ENCODE peak calls at places on chromosomes 2 and 18, in ten cellular contexts. One of them, this sample, is unnamed.

GRCh38 chr2:26469092-26469710 is 8.7 kb downstream of the OTOF start:
- DNase-seq in psoas muscle: no peak
- DNase-seq in MM.1S: peak; percentile 84
- DNase-seq in brain microvascular endothelial cell: peak; percentile 73
- DNase-seq in CD8-positive, alpha-beta memory T cell: no peak
- DNase-seq in SK-N-SH: peak; percentile 83
- DNase-seq in GM23338: peak; percentile 90
- DNase-seq in neural progenitor cell: peak; percentile 79
- DNase-seq in sigmoid colon: no peak
- DNase-seq in spleen: peak; percentile 87
- DNase-seq in this sample: no peak

GRCh38 chr18:40382191-40382590 is 1572.8 kb upstream of the PIK3C3 start:
- DNase-seq in psoas muscle: no peak
- DNase-seq in neural progenitor cell: no peak
- DNase-seq in brain microvascular endothelial cell: no peak
- DNase-seq in MM.1S: no peak
- DNase-seq in SK-N-SH: no peak
- DNase-seq in sigmoid colon: no peak
- DNase-seq in GM23338: no peak
- DNase-seq in spleen: no peak
- DNase-seq in CD8-positive, alpha-beta memory T cell: no peak
- DNase-seq in this sample: no peak

GRCh38 chr2:120929829-120930228 is 194.2 kb downstream of the GLI2 start:
- DNase-seq in MM.1S: no peak
- DNase-seq in SK-N-SH: no peak
- DNase-seq in psoas muscle: no peak
- DNase-seq in sigmoid colon: no peak
- DNase-seq in GM23338: no peak
- DNase-seq in brain microvascular endothelial cell: no peak
- DNase-seq in neural progenitor cell: no peak
- DNase-seq in CD8-positive, alpha-beta memory T cell: no peak
- DNase-seq in spleen: no peak
- DNase-seq in this sample: peak; percentile 62

GRCh38 chr2:127526940-127527804 is 883 bp upstream of the IWS1 start:
- DNase-seq in sigmoid colon: no peak
- DNase-seq in spleen: no peak
- DNase-seq in brain microvascular endothelial cell: no peak
- DNase-seq in MM.1S: peak; percentile 42
- DNase-seq in psoas muscle: no peak
- DNase-seq in GM23338: peak; percentile 24
- DNase-seq in CD8-positive, alpha-beta memory T cell: no peak
- DNase-seq in SK-N-SH: peak; percentile 44
- DNase-seq in neural progenitor cell: peak; percentile 58
- DNase-seq in this sample: no peak

GRCh38 chr2:70903641-70904340 is 31.9 kb upstream of the ATP6V1B1 start:
- DNase-seq in MM.1S: no peak
- DNase-seq in CD8-positive, alpha-beta memory T cell: no peak
- DNase-seq in psoas muscle: no peak
- DNase-seq in brain microvascular endothelial cell: no peak
- DNase-seq in GM23338: peak; percentile 65
- DNase-seq in neural progenitor cell: peak; percentile 62
- DNase-seq in spleen: no peak
- DNase-seq in SK-N-SH: no peak
- DNase-seq in sigmoid colon: no peak
- DNase-seq in this sample: no peak

GRCh38 chr2:69214898-69215297 is 172.1 kb downstream of the GFPT1 start:
- DNase-seq in SK-N-SH: peak; percentile 57
- DNase-seq in MM.1S: no peak
- DNase-seq in psoas muscle: no peak
- DNase-seq in CD8-positive, alpha-beta memory T cell: no peak
- DNase-seq in GM23338: no peak
- DNase-seq in neural progenitor cell: no peak
- DNase-seq in sigmoid colon: no peak
- DNase-seq in brain microvascular endothelial cell: peak; percentile 48
- DNase-seq in spleen: no peak
- DNase-seq in this sample: no peak

GRCh38 chr2:186159101-186159500 is 327.0 kb upstream of the ZC3H15 start:
- DNase-seq in CD8-positive, alpha-beta memory T cell: no peak
- DNase-seq in neural progenitor cell: no peak
- DNase-seq in sigmoid colon: no peak
- DNase-seq in MM.1S: no peak
- DNase-seq in brain microvascular endothelial cell: no peak
- DNase-seq in SK-N-SH: no peak
- DNase-seq in spleen: no peak
- DNase-seq in psoas muscle: no peak
- DNase-seq in GM23338: no peak
- DNase-seq in this sample: no peak

GRCh38 chr2:219001100-219001576 is 7.9 kb upstream of the CRYBA2 start:
- DNase-seq in MM.1S: no peak
- DNase-seq in SK-N-SH: no peak
- DNase-seq in spleen: no peak
- DNase-seq in GM23338: no peak
- DNase-seq in brain microvascular endothelial cell: no peak
- DNase-seq in neural progenitor cell: no peak
- DNase-seq in psoas muscle: no peak
- DNase-seq in CD8-positive, alpha-beta memory T cell: no peak
- DNase-seq in sigmoid colon: no peak
- DNase-seq in this sample: no peak

GRCh38 chr2:12097860-12098259 is 351.4 kb downstream of the LPIN1 start:
- DNase-seq in CD8-positive, alpha-beta memory T cell: no peak
- DNase-seq in GM23338: no peak
- DNase-seq in neural progenitor cell: no peak
- DNase-seq in MM.1S: no peak
- DNase-seq in sigmoid colon: no peak
- DNase-seq in SK-N-SH: no peak
- DNase-seq in psoas muscle: no peak
- DNase-seq in brain microvascular endothelial cell: no peak
- DNase-seq in spleen: no peak
- DNase-seq in this sample: no peak

GRCh38 chr2:190879474-190880373 is 897 bp upstream of the GLS start:
- DNase-seq in psoas muscle: no peak
- DNase-seq in GM23338: no peak
- DNase-seq in spleen: no peak
- DNase-seq in sigmoid colon: no peak
- DNase-seq in CD8-positive, alpha-beta memory T cell: peak; percentile 66
- DNase-seq in brain microvascular endothelial cell: no peak
- DNase-seq in SK-N-SH: no peak
- DNase-seq in MM.1S: no peak
- DNase-seq in neural progenitor cell: no peak
- DNase-seq in this sample: no peak

GRCh38 chr18:57353940-57354461 is 1.6 kb downstream of the ST8SIA3 start:
- DNase-seq in CD8-positive, alpha-beta memory T cell: no peak
- DNase-seq in neural progenitor cell: peak; percentile 94
- DNase-seq in GM23338: peak; percentile 90
- DNase-seq in SK-N-SH: peak; percentile 77
- DNase-seq in sigmoid colon: no peak
- DNase-seq in spleen: no peak
- DNase-seq in psoas muscle: no peak
- DNase-seq in brain microvascular endothelial cell: peak; percentile 7
- DNase-seq in MM.1S: no peak
- DNase-seq in this sample: peak; percentile 4

GRCh38 chr2:183034806-183035205 is 3.5 kb downstream of the NCKAP1 start:
- DNase-seq in MM.1S: no peak
- DNase-seq in psoas muscle: no peak
- DNase-seq in SK-N-SH: no peak
- DNase-seq in sigmoid colon: no peak
- DNase-seq in brain microvascular endothelial cell: peak; percentile 27
- DNase-seq in GM23338: peak; percentile 48
- DNase-seq in CD8-positive, alpha-beta memory T cell: no peak
- DNase-seq in neural progenitor cell: peak; percentile 54
- DNase-seq in spleen: no peak
- DNase-seq in this sample: no peak

GRCh38 chr2:38462121-38462634 is 85.1 kb upstream of the ATL2 start:
- DNase-seq in sigmoid colon: peak; percentile 81
- DNase-seq in neural progenitor cell: no peak
- DNase-seq in MM.1S: no peak
- DNase-seq in CD8-positive, alpha-beta memory T cell: no peak
- DNase-seq in GM23338: no peak
- DNase-seq in SK-N-SH: no peak
- DNase-seq in brain microvascular endothelial cell: peak; percentile 95
- DNase-seq in psoas muscle: peak; percentile 33
- DNase-seq in spleen: no peak
- DNase-seq in this sample: no peak

DNA sequence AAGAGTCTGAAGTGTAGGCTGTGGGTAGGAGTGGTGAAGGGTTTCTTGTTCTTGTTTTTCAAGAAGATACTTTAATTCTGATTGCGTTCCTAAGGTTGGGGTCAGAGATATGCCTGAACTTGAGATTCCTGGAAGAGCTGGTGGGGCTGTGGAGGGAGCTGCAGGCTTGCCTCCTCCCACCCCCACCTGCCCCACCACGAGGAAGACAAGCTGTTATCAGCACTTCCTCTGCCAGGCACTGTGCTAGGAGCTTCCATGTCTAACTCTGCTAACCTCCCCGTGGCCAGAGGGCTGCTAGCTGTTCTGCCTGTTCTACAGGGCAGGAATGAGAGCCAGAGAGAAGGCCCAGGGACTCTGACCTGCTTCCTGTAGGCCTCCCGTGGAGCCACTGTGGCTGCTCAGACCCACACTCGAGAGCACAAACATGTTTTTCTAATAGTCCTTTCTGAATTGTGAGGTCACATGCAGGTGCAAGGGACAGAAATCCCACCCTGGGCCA is 13.7 kb downstream of the ANKRD23 start:
- DNase-seq in GM23338: no peak
- DNase-seq in neural progenitor cell: no peak
- DNase-seq in CD8-positive, alpha-beta memory T cell: no peak
- DNase-seq in SK-N-SH: no peak
- DNase-seq in sigmoid colon: no peak
- DNase-seq in psoas muscle: no peak
- DNase-seq in brain microvascular endothelial cell: no peak
- DNase-seq in MM.1S: no peak
- DNase-seq in spleen: peak; percentile 64
- DNase-seq in this sample: no peak
- H3K36me3 ChIP-seq in GM23338: peaks cover 22% of the 10 kb centered on the region
- H3K36me3 ChIP-seq in neural progenitor cell: no peaks in the 10 kb centered on the region
- H3K36me3 ChIP-seq in CD8-positive, alpha-beta memory T cell: peaks cover 55% of the 10 kb centered on the region
- H3K36me3 ChIP-seq in SK-N-SH: peaks cover 11% of the 10 kb centered on the region
- H3K36me3 ChIP-seq in sigmoid colon: peaks cover 39% of the 10 kb centered on the region
- H3K36me3 ChIP-seq in psoas muscle: peaks cover 78% of the 10 kb centered on the region
- H3K36me3 ChIP-seq in brain microvascular endothelial cell: no peaks in the 10 kb centered on the region
- H3K36me3 ChIP-seq in MM.1S: peaks cover 7% of the 10 kb centered on the region
- H3K36me3 ChIP-seq in spleen: peaks cover 97% of the 10 kb centered on the region
- H3K36me3 ChIP-seq in this sample: peaks cover 50% of the 10 kb centered on the region

DNA sequence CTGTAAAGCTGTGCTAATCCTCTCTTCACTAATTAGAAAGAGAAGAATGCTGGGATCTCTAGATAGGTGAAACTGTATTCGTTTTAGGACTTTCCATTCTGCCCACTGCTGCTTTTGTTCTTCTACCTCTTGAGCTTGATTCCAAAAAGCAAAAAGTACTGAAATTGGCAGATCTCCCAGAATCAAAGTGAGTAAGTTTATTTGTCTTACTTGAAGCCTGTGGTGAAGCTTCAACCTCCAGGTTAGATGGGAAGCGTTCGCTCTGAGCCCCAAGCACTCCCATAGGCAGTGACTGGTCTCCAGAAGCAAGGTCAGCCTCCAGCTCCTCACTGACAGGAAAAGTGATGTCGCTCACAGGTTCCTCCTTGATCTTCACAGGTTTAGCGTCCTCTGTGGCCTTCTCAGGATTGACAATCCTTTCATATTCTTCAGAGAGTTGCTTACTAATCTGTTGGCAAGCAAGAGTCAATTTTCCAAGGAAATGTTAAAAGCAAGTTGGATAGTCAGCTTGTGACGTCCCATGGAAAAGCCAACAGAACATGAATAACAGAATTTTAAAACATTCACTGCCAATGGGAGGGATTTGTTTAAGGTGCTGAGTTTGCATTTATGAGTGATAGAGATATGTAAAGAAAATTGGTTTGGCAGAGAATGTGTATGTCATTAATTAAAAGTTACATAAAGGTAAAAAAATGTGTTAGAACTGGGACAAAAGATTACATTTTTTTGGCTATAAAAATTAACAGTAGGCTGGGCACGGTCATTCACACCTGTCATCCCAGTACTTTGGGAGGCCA is 8.1 kb downstream of the SUPT7L start:
- DNase-seq in MM.1S: no peak
- DNase-seq in CD8-positive, alpha-beta memory T cell: no peak
- DNase-seq in neural progenitor cell: peak; percentile 6
- DNase-seq in spleen: no peak
- DNase-seq in GM23338: peak; percentile 11
- DNase-seq in psoas muscle: no peak
- DNase-seq in SK-N-SH: no peak
- DNase-seq in sigmoid colon: no peak
- DNase-seq in brain microvascular endothelial cell: peak; percentile 81
- DNase-seq in this sample: peak; percentile 31
- H3K36me3 ChIP-seq in MM.1S: peaks cover 12% of the 10 kb centered on the region
- H3K36me3 ChIP-seq in CD8-positive, alpha-beta memory T cell: peaks cover 51% of the 10 kb centered on the region
- H3K36me3 ChIP-seq in neural progenitor cell: peaks cover 18% of the 10 kb centered on the region
- H3K36me3 ChIP-seq in spleen: peaks cover 100% of the 10 kb centered on the region
- H3K36me3 ChIP-seq in GM23338: peaks cover 20% of the 10 kb centered on the region
- H3K36me3 ChIP-seq in psoas muscle: peaks cover 100% of the 10 kb centered on the region
- H3K36me3 ChIP-seq in SK-N-SH: peaks cover 90% of the 10 kb centered on the region
- H3K36me3 ChIP-seq in sigmoid colon: peaks cover 33% of the 10 kb centered on the region
- H3K36me3 ChIP-seq in brain microvascular endothelial cell: peaks cover 50% of the 10 kb centered on the region
- H3K36me3 ChIP-seq in this sample: peaks cover 92% of the 10 kb centered on the region

DNA sequence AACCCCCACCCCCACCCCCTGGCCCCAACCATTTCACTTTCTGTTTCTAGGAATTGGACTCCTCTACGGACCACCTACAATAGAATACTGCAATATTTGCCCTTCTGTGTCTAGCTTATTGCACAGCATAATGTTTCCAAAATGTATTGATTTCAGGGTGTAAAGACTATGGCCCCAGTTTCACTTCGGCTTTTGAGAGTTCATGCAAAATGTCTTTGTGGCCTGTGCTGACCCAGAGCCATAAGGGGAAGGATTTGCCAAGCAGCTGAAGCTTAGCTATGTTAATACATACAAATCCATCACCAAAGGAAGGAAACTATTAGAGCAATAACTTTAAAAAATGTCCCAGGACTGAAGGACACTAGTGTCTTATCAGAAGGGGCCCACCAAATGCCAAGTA is 11.2 kb upstream of the ATP9B start:
- DNase-seq in brain microvascular endothelial cell: no peak
- DNase-seq in psoas muscle: no peak
- DNase-seq in sigmoid colon: no peak
- DNase-seq in neural progenitor cell: no peak
- DNase-seq in GM23338: no peak
- DNase-seq in CD8-positive, alpha-beta memory T cell: no peak
- DNase-seq in MM.1S: no peak
- DNase-seq in spleen: no peak
- DNase-seq in SK-N-SH: no peak
- DNase-seq in this sample: no peak
- H3K36me3 ChIP-seq in brain microvascular endothelial cell: no peaks in the 10 kb centered on the region
- H3K36me3 ChIP-seq in psoas muscle: no peaks in the 10 kb centered on the region
- H3K36me3 ChIP-seq in sigmoid colon: no peaks in the 10 kb centered on the region
- H3K36me3 ChIP-seq in neural progenitor cell: no peaks in the 10 kb centered on the region
- H3K36me3 ChIP-seq in GM23338: no peaks in the 10 kb centered on the region
- H3K36me3 ChIP-seq in CD8-positive, alpha-beta memory T cell: no peaks in the 10 kb centered on the region
- H3K36me3 ChIP-seq in MM.1S: no peaks in the 10 kb centered on the region
- H3K36me3 ChIP-seq in spleen: no peaks in the 10 kb centered on the region
- H3K36me3 ChIP-seq in SK-N-SH: no peaks in the 10 kb centered on the region
- H3K36me3 ChIP-seq in this sample: no peaks in the 10 kb centered on the region

DNA sequence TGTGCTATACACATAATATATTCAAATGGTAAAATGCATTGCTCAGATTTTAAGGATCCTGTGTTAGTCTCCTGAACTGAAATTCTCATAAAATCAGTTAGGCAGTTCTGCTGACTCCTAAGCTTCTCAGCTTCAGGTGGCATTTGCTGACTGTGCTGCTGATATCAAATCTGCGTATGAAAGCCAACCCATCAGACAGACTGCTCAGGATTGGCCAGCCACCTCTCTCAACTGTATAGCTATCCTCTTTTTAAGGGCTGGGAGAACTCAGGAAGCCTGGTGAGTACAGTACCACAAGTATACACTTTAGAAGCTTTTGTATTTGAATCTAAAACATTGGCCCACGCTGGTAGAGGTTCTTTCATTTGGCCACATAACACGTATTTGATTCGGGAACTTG is 28.7 kb downstream of the PTCD3 start:
- DNase-seq in sigmoid colon: no peak
- DNase-seq in spleen: no peak
- DNase-seq in brain microvascular endothelial cell: no peak
- DNase-seq in GM23338: no peak
- DNase-seq in CD8-positive, alpha-beta memory T cell: no peak
- DNase-seq in neural progenitor cell: no peak
- DNase-seq in psoas muscle: no peak
- DNase-seq in MM.1S: no peak
- DNase-seq in SK-N-SH: no peak
- DNase-seq in this sample: no peak
- H3K36me3 ChIP-seq in sigmoid colon: peaks cover 71% of the 10 kb centered on the region
- H3K36me3 ChIP-seq in spleen: peaks cover 100% of the 10 kb centered on the region
- H3K36me3 ChIP-seq in brain microvascular endothelial cell: peaks cover 90% of the 10 kb centered on the region
- H3K36me3 ChIP-seq in GM23338: peaks cover 88% of the 10 kb centered on the region
- H3K36me3 ChIP-seq in CD8-positive, alpha-beta memory T cell: peaks cover 74% of the 10 kb centered on the region
- H3K36me3 ChIP-seq in neural progenitor cell: peaks cover 45% of the 10 kb centered on the region
- H3K36me3 ChIP-seq in psoas muscle: peaks cover 100% of the 10 kb centered on the region
- H3K36me3 ChIP-seq in MM.1S: peaks cover 53% of the 10 kb centered on the region
- H3K36me3 ChIP-seq in SK-N-SH: peaks cover 89% of the 10 kb centered on the region
- H3K36me3 ChIP-seq in this sample: peaks cover 98% of the 10 kb centered on the region

This sample was measured in SJSA1.